ENCODE peak calls at places on chromosomes 7 and 10, in six cellular contexts. K, C, H, Y, A and P are unnamed samples.

GRCh38 chr7:136056827-136057226 is 79.7 kb upstream of the MTPN start:
- DNase-seq in K (no peak), H (no peak), Y (no peak), A (peak; percentile 45), C (no peak), P (no peak)

GRCh38 chr7:6015917-6016652 is 7.0 kb downstream of the AIMP2 start:
- DNase-seq in K (peak; percentile 76), A (peak; percentile 62), Y (peak; percentile 13), C (peak; percentile 87), H (no peak), P (no peak)

GRCh38 chr7:100604078-100604975 is 2.2 kb downstream of the PCOLCE start:
- DNase-seq in Y (peak; percentile 28), K (peak; percentile 71), C (peak; percentile 76), A (peak; percentile 64), H (peak; percentile 91), P (no peak)

GRCh38 chr10:43249151-43249961 is 17.5 kb downstream of the RASGEF1A start:
- DNase-seq in H (peak; percentile 23), C (peak; percentile 25), A (no peak), K (no peak), Y (no peak), P (peak; percentile 58)

GRCh38 chr7:108824840-108825540 is 255.3 kb downstream of the DNAJB9 start:
- DNase-seq in H (peak; percentile 34), C (no peak), A (peak; percentile 91), Y (no peak), K (peak; percentile 90), P (no peak)

GRCh38 chr10:9209105-9209798 is 1154.8 kb downstream of the GATA3 start:
- DNase-seq in K (peak; percentile 36), A (peak; percentile 70), Y (peak; percentile 44), H (peak; percentile 70), C (peak; percentile 90), P (no peak)

GRCh38 chr7:25619963-25620799 is 391.9 kb upstream of the NPVF start:
- DNase-seq in H (no peak), K (no peak), A (peak; percentile 82), C (peak; percentile 93), Y (no peak), P (no peak)

GRCh38 chr10:3853016-3853415 is 68.0 kb upstream of the KLF6 start:
- DNase-seq in Y (no peak), A (no peak), C (no peak), K (no peak), H (no peak), P (no peak)

GRCh38 chr7:64888901-64889685 is 14.0 kb upstream of the ZNF273 start:
- DNase-seq in H (no peak), K (no peak), Y (no peak), C (peak; percentile 54), A (no peak), P (peak; percentile 88)

GRCh38 chr7:47383064-47383463 is 198.8 kb downstream of the TNS3 start:
- DNase-seq in C (no peak), K (peak; percentile 88), H (no peak), Y (peak; percentile 62), A (no peak), P (no peak)

GRCh38 chr7:38311329-38311937 is 38.0 kb upstream of the TARP start:
- DNase-seq in Y (no peak), A (no peak), H (no peak), C (no peak), K (peak; percentile 25), P (no peak)

GRCh38 chr7:101121996-101122932 is 4.6 kb upstream of the SERPINE1 start:
- DNase-seq in H (peak; percentile 76), C (peak; percentile 87), A (peak; percentile 58), Y (peak; percentile 97), K (peak; percentile 100), P (no peak)

GRCh38 chr7:101516849-101517248 is 112.2 kb downstream of the MYL10 start:
- DNase-seq in A (no peak), K (no peak), Y (no peak), H (no peak), C (no peak), P (no peak)

GRCh38 chr7:94374231-94374630 is 20.5 kb upstream of the COL1A2 start:
- DNase-seq in K (peak; percentile 95), H (peak; percentile 50), Y (peak; percentile 93), A (peak; percentile 79), C (peak; percentile 76), P (no peak)

GRCh38 chr7:151280388-151281019 is 32.0 kb upstream of the SMARCD3 start:
- DNase-seq in H (no peak), K (no peak), C (no peak), A (no peak), Y (no peak), P (no peak)

GRCh38 chr10:101812606-101813005 is 5.6 kb downstream of the OGA start:
- DNase-seq in Y (no peak), H (no peak), K (no peak), A (no peak), C (peak; percentile 51), P (no peak)
- H3K4me1 ChIP-seq in Y (peaks cover 20% of the 10 kb centered on the region), H (peaks cover 4% of the 10 kb centered on the region), K (peaks cover 10% of the 10 kb centered on the region), A (no peaks in the 10 kb centered on the region), C (peaks cover 19% of the 10 kb centered on the region), P (peaks cover 48% of the 10 kb centered on the region)

GRCh38 chr10:1425886-1426285 is 311.4 kb downstream of the ADARB2 start:
- DNase-seq in H (no peak), Y (no peak), C (no peak), K (no peak), A (no peak), P (no peak)

GRCh38 chr10:1422275-1422674 is 315.1 kb downstream of the ADARB2 start:
- DNase-seq in Y (no peak), C (no peak), K (no peak), A (no peak), H (no peak), P (no peak)

GRCh38 chr10:1420663-1421362 is 316.5 kb downstream of the ADARB2 start:
- DNase-seq in Y (peak; percentile 38), K (no peak), C (peak; percentile 86), H (peak; percentile 93), A (peak; percentile 68), P (peak; percentile 43)

GRCh38 chr10:1424648-1425047 is 312.7 kb downstream of the ADARB2 start:
- DNase-seq in C (no peak), K (no peak), Y (no peak), H (no peak), A (no peak), P (peak; percentile 22)

DNA sequence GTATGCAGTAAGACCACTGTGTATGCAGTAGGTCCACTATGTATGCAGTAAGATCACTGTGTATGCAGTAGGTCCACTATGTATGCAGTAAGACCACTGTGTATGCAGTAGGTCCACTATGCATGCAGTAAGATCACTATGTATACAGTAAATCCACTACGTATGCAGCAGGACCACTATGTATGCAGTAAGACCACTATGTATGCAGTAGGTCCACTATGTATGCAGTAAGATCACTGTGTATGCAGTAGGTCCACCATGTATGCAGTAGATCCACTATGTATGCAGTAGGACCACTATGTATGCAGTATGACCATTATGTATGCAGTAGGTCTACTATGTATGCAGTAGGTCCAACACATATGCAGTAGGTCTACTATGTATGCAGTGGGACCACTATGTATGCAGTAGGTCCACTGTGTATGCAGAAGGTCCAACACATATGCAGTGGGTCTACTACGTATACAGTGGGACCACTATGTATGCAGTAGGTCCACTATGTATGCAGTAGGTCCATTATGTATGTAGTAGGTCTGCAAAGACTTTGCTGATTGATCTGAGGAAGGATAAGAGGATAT is 313.6 kb downstream of the ADARB2 start:
- DNase-seq in C (no peak), H (no peak), K (no peak), A (no peak), Y (no peak), P (no peak)
- H3K4me1 ChIP-seq in C (no peaks in the 10 kb centered on the region), H (no peaks in the 10 kb centered on the region), K (no peaks in the 10 kb centered on the region), A (no peaks in the 10 kb centered on the region), Y (no peaks in the 10 kb centered on the region), P (peaks cover 6% of the 10 kb centered on the region)

DNA sequence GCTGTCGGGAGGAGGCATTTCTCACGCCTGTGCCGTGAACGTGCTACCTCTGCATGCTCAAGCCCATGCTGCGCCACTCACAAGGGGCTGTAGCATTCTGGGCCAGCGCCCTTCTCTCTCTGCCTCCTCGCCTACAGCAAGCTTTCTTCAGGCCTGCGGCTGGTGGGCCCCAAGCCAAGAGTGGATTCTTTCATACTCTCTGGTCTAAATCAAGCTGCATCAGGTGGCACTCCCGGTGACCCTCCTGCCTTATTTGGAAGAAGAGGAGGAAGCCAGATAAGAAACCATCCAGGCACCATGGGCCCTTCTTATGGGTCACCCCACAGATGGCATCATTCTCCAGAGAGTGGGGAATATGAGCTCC is 86.7 kb upstream of the DUSP5 start:
- DNase-seq in C (no peak), K (peak; percentile 87), A (no peak), Y (peak; percentile 73), H (no peak), P (no peak)
- H3K4me1 ChIP-seq in C (no peaks in the 10 kb centered on the region), K (peaks cover 36% of the 10 kb centered on the region), A (peaks cover 8% of the 10 kb centered on the region), Y (peaks cover 76% of the 10 kb centered on the region), H (peaks cover 2% of the 10 kb centered on the region), P (peaks cover 16% of the 10 kb centered on the region)

DNA sequence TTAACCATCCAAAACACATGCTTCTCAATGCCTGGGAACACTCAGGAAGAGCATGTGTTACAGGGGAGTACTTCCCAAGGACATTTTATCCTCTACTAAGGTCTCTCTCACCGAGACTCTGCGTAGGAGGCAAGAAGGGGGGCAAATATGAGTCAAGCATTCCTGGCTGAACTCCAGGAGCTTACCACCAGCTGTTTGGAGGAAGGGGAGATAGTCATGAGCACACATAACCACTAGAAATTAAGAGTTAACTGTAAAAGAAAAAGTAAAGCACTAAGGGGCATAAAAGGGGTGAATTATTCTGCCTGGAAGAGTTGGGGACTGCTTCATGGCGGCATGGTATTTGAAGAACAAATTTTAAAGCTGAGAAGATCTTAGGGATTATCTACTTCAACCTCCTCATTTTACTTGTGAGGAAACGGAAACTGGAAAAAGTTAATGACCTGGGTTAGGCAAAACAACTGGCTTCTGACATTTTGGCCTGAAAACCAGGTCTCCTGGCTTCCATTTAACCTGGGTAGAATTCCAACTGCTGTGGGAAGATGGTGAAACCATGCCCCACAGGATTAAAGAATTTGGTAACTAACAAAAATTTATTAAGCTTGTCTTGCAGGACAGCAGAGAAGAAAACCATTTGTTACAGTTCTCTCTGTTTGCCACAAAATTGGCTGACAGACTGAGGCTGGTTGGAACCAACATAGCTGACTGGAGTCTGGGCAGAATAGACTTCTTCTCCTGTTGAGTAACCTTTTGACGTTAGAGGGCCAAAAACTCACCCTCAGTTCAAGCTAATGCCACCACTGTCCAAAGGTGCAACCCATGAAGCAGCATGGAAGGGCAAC is 85.5 kb downstream of the SLC25A13 start:
- DNase-seq in C (peak; percentile 82), H (no peak), Y (peak; percentile 76), A (peak; percentile 88), K (peak; percentile 94), P (peak; percentile 90)
- H3K4me1 ChIP-seq in C (peaks cover 5% of the 10 kb centered on the region), H (no peaks in the 10 kb centered on the region), Y (peaks cover 16% of the 10 kb centered on the region), A (peaks cover 23% of the 10 kb centered on the region), K (no peaks in the 10 kb centered on the region), P (peaks cover 27% of the 10 kb centered on the region)

GRCh38 chr10:11223081-11223480 is 205.4 kb downstream of the CELF2 start:
- DNase-seq in H (no peak), K (no peak), Y (no peak), C (no peak), A (no peak), P (no peak)
- H3K4me1 ChIP-seq in H (peaks cover 5% of the 10 kb centered on the region), K (no peaks in the 10 kb centered on the region), Y (no peaks in the 10 kb centered on the region), C (no peaks in the 10 kb centered on the region), A (no peaks in the 10 kb centered on the region), P (peaks cover 8% of the 10 kb centered on the region)